ENCODE peak calls at places on chromosomes 5 and 9, in four cellular contexts. One of them, this sample, is unnamed.
A peak's percentile ranks its signal among the peaks of the same experiment; 100 is the strongest.

GRCh38 chr5:148653840-148654781 is at the start of gene HTR4:
- DNase-seq in keratinocyte: no peak
- DNase-seq in fibroblast of lung: no peak
- DNase-seq in OCI-LY7: no peak
- DNase-seq in this sample: no peak

GRCh38 chr5:158117467-158118165 is 258.7 kb upstream of the CLINT1 start:
- DNase-seq in keratinocyte: no peak
- DNase-seq in OCI-LY7: no peak
- DNase-seq in fibroblast of lung: no peak
- DNase-seq in this sample: no peak

GRCh38 chr9:20624201-20625002 is 2.1 kb upstream of the MLLT3 start:
- DNase-seq in OCI-LY7: peak; percentile 75
- DNase-seq in keratinocyte: no peak
- DNase-seq in fibroblast of lung: peak; percentile 72
- DNase-seq in this sample: no peak

GRCh38 chr5:175282611-175283225 is 161.3 kb downstream of the DRD1 start:
- DNase-seq in fibroblast of lung: peak; percentile 51
- DNase-seq in OCI-LY7: no peak
- DNase-seq in keratinocyte: no peak
- DNase-seq in this sample: no peak

GRCh38 chr5:10667431-10668057 is 93.5 kb downstream of the DAP start:
- DNase-seq in keratinocyte: no peak
- DNase-seq in OCI-LY7: no peak
- DNase-seq in fibroblast of lung: no peak
- DNase-seq in this sample: peak; percentile 62

GRCh38 chr5:138438724-138439536 is at the start of gene REEP2:
- DNase-seq in keratinocyte: no peak
- DNase-seq in OCI-LY7: peak; percentile 71
- DNase-seq in fibroblast of lung: peak; percentile 57
- DNase-seq in this sample: no peak

GRCh38 chr5:137218471-137218870 is 280.7 kb downstream of the SPOCK1 start:
- DNase-seq in keratinocyte: no peak
- DNase-seq in OCI-LY7: no peak
- DNase-seq in fibroblast of lung: peak; percentile 84
- DNase-seq in this sample: no peak

GRCh38 chr5:122885891-122886290 is 40.5 kb downstream of the SNX24 start:
- DNase-seq in keratinocyte: no peak
- DNase-seq in fibroblast of lung: no peak
- DNase-seq in OCI-LY7: no peak
- DNase-seq in this sample: no peak

GRCh38 chr9:103533318-103533717 is 538.2 kb downstream of the CYLC2 start:
- DNase-seq in keratinocyte: no peak
- DNase-seq in fibroblast of lung: no peak
- DNase-seq in OCI-LY7: no peak
- DNase-seq in this sample: no peak

GRCh38 chr5:74127377-74128338 is 501.7 kb downstream of the ARHGEF28 start:
- DNase-seq in OCI-LY7: no peak
- DNase-seq in keratinocyte: no peak
- DNase-seq in fibroblast of lung: peak; percentile 46
- DNase-seq in this sample: no peak

GRCh38 chr5:179263391-179264052 is 81.7 kb downstream of the ADAMTS2 start:
- DNase-seq in OCI-LY7: no peak
- DNase-seq in fibroblast of lung: no peak
- DNase-seq in keratinocyte: no peak
- DNase-seq in this sample: no peak

GRCh38 chr5:179222246-179223017 is 122.8 kb downstream of the ADAMTS2 start:
- DNase-seq in fibroblast of lung: no peak
- DNase-seq in keratinocyte: no peak
- DNase-seq in OCI-LY7: no peak
- DNase-seq in this sample: no peak

GRCh38 chr9:96015876-96016686 is 140.6 kb downstream of the ERCC6L2 start:
- DNase-seq in fibroblast of lung: peak; percentile 73
- DNase-seq in OCI-LY7: no peak
- DNase-seq in keratinocyte: no peak
- DNase-seq in this sample: no peak

GRCh38 chr5:180082633-180083420 is 11.3 kb upstream of the RNF130 start:
- DNase-seq in OCI-LY7: no peak
- DNase-seq in keratinocyte: no peak
- DNase-seq in fibroblast of lung: no peak
- DNase-seq in this sample: no peak

GRCh38 chr9:133560311-133560710 is 25.8 kb downstream of the ADAMTSL2 start:
- DNase-seq in OCI-LY7: no peak
- DNase-seq in keratinocyte: no peak
- DNase-seq in fibroblast of lung: peak; percentile 48
- DNase-seq in this sample: no peak

GRCh38 chr5:59698774-59699173 is 194.8 kb downstream of the PDE4D start:
- DNase-seq in fibroblast of lung: no peak
- DNase-seq in OCI-LY7: no peak
- DNase-seq in keratinocyte: no peak
- DNase-seq in this sample: no peak

GRCh38 chr5:174328626-174329299 is 283.3 kb downstream of the NSG2 start:
- DNase-seq in keratinocyte: peak; percentile 44
- DNase-seq in OCI-LY7: no peak
- DNase-seq in fibroblast of lung: peak; percentile 62
- DNase-seq in this sample: no peak

GRCh38 chr9:97969014-97969413 is 14.1 kb upstream of the ANP32B start:
- DNase-seq in keratinocyte: no peak
- DNase-seq in OCI-LY7: no peak
- DNase-seq in fibroblast of lung: no peak
- DNase-seq in this sample: no peak

GRCh38 chr5:41408676-41409443 is 101.5 kb downstream of the PLCXD3 start:
- DNase-seq in fibroblast of lung: peak; percentile 58
- DNase-seq in keratinocyte: no peak
- DNase-seq in OCI-LY7: no peak
- DNase-seq in this sample: no peak

GRCh38 chr5:171639966-171640365 is 145.7 kb upstream of the SMIM23 start:
- DNase-seq in OCI-LY7: no peak
- DNase-seq in keratinocyte: no peak
- DNase-seq in fibroblast of lung: peak; percentile 42
- DNase-seq in this sample: no peak

GRCh38 chr5:181223729-181224389 is 778 bp downstream of the TRIM41 start:
- DNase-seq in keratinocyte: no peak
- DNase-seq in OCI-LY7: peak; percentile 63
- DNase-seq in fibroblast of lung: peak; percentile 49
- DNase-seq in this sample: peak; percentile 86

GRCh38 chr5:137498301-137498735 is 808 bp downstream of the SPOCK1 start:
- DNase-seq in OCI-LY7: no peak
- DNase-seq in fibroblast of lung: peak; percentile 51
- DNase-seq in keratinocyte: no peak
- DNase-seq in this sample: no peak

GRCh38 chr9:133691659-133692363 is 46.3 kb downstream of the SARDH start:
- DNase-seq in fibroblast of lung: peak; percentile 57
- DNase-seq in OCI-LY7: no peak
- DNase-seq in keratinocyte: no peak
- DNase-seq in this sample: no peak

GRCh38 chr5:1824903-1825841 is 24.0 kb downstream of the NDUFS6 start:
- DNase-seq in keratinocyte: no peak
- DNase-seq in OCI-LY7: no peak
- DNase-seq in fibroblast of lung: no peak
- DNase-seq in this sample: no peak

GRCh38 chr9:32942755-32943460 is 58.5 kb downstream of the APTX start:
- DNase-seq in fibroblast of lung: no peak
- DNase-seq in OCI-LY7: no peak
- DNase-seq in keratinocyte: no peak
- DNase-seq in this sample: no peak

GRCh38 chr5:151068571-151069197 is 12.2 kb downstream of the TNIP1 start:
- DNase-seq in OCI-LY7: no peak
- DNase-seq in keratinocyte: no peak
- DNase-seq in fibroblast of lung: no peak
- DNase-seq in this sample: no peak

GRCh38 chr5:15014809-15015208 is 143.2 kb upstream of the ANKH start:
- DNase-seq in OCI-LY7: no peak
- DNase-seq in keratinocyte: no peak
- DNase-seq in fibroblast of lung: peak; percentile 72
- DNase-seq in this sample: no peak

GRCh38 chr5:136766456-136766855 is 401.1 kb upstream of the TRPC7 start:
- DNase-seq in OCI-LY7: no peak
- DNase-seq in fibroblast of lung: no peak
- DNase-seq in keratinocyte: no peak
- DNase-seq in this sample: no peak

GRCh38 chr5:147995846-147996245 is 67.9 kb upstream of the SPINK5 start:
- DNase-seq in keratinocyte: no peak
- DNase-seq in OCI-LY7: no peak
- DNase-seq in fibroblast of lung: no peak
- DNase-seq in this sample: no peak

GRCh38 chr5:136563489-136563888 is 198.1 kb upstream of the TRPC7 start:
- DNase-seq in OCI-LY7: no peak
- DNase-seq in keratinocyte: no peak
- DNase-seq in fibroblast of lung: no peak
- DNase-seq in this sample: no peak

GRCh38 chr5:1282139-1282992 is 12.5 kb downstream of the TERT start:
- DNase-seq in fibroblast of lung: no peak
- DNase-seq in OCI-LY7: no peak
- DNase-seq in keratinocyte: no peak
- DNase-seq in this sample: no peak

GRCh38 chr9:133141833-133142594 is 21.0 kb upstream of the RALGDS start:
- DNase-seq in fibroblast of lung: no peak
- DNase-seq in keratinocyte: no peak
- DNase-seq in OCI-LY7: no peak
- DNase-seq in this sample: no peak

GRCh38 chr9:96219615-96220257 is 82.2 kb downstream of the HSD17B3 start:
- DNase-seq in OCI-LY7: peak; percentile 5
- DNase-seq in keratinocyte: no peak
- DNase-seq in fibroblast of lung: peak; percentile 12
- DNase-seq in this sample: no peak

GRCh38 chr5:133427121-133427777 is 185.1 kb downstream of the FSTL4 start:
- DNase-seq in OCI-LY7: no peak
- DNase-seq in keratinocyte: no peak
- DNase-seq in fibroblast of lung: peak; percentile 45
- DNase-seq in this sample: no peak

GRCh38 chr9:35102769-35103659 is at the start of gene STOML2:
- DNase-seq in fibroblast of lung: peak; percentile 97
- DNase-seq in keratinocyte: no peak
- DNase-seq in OCI-LY7: peak; percentile 95
- DNase-seq in this sample: peak; percentile 97

GRCh38 chr5:74174366-74174765 is 466.2 kb downstream of the ENC1 start:
- DNase-seq in OCI-LY7: no peak
- DNase-seq in fibroblast of lung: peak; percentile 87
- DNase-seq in keratinocyte: no peak
- DNase-seq in this sample: no peak

GRCh38 chr9:95506692-95507455 is 9.9 kb downstream of the PTCH1 start:
- DNase-seq in OCI-LY7: peak; percentile 64
- DNase-seq in keratinocyte: no peak
- DNase-seq in fibroblast of lung: peak; percentile 75
- DNase-seq in this sample: no peak

GRCh38 chr9:38024036-38024681 is 44.9 kb downstream of the SHB start:
- DNase-seq in fibroblast of lung: peak; percentile 94
- DNase-seq in keratinocyte: no peak
- DNase-seq in OCI-LY7: no peak
- DNase-seq in this sample: no peak

GRCh38 chr9:93036887-93037475 is 21.5 kb upstream of the SUSD3 start:
- DNase-seq in keratinocyte: no peak
- DNase-seq in fibroblast of lung: no peak
- DNase-seq in OCI-LY7: no peak
- DNase-seq in this sample: no peak
- TF ChIP-seq CTCF in keratinocyte: no peak
- TF ChIP-seq CTCF in fibroblast of lung: no peak
- TF ChIP-seq CTCF in OCI-LY7: peak; percentile 39
- TF ChIP-seq CTCF in this sample: no peak

DNA sequence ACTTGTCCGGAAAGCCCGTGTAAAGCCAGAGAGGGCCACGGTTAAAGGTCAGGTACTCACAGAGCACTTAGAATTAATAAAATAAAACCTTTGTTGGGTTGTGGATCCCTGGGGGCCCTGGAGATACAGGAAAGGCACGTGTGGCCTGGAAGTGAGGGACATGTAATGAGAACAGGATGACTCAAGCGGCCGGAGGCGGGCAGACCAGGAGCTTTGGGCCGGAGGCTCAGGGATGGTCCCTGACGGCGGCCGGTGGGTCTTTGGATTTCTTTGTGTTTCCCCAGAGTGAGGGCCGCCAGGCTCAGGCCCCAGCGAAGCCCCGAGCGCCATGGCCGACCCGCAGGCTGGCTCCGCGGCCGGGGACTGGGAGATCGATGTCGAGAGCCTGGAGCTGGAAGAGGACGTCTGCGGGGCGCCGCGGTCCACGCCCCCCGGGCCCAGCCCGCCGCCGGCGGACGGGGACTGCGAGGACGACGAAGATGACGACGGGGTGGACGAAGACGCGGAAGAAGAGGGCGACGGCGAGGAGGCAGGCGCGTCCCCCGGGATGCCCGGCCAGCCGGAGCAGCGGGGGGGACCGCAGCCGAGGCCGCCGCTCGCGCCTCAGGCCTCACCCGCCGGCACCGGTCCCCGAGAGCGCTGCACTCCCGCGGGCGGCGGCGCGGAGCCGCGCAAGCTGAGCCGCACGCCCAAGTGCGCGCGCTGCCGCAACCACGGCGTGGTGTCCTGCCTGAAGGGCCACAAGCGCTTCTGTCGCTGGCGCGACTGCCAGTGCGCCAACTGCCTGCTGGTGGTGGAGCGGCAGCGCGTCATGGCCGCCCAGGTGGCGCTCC is 1.3 kb downstream of the DMRT2 start:
- DNase-seq in fibroblast of lung: peak; percentile 1
- DNase-seq in OCI-LY7: peak; percentile 78
- DNase-seq in keratinocyte: no peak
- DNase-seq in this sample: no peak
- TF ChIP-seq CTCF in fibroblast of lung: no peak
- TF ChIP-seq CTCF in OCI-LY7: peak; percentile 50
- TF ChIP-seq CTCF in keratinocyte: peak; percentile 44
- TF ChIP-seq CTCF in this sample: peak; percentile 14

GRCh38 chr5:140795259-140795641 is 598 bp downstream of the PCDHA2 start:
- DNase-seq in OCI-LY7: no peak
- DNase-seq in keratinocyte: no peak
- DNase-seq in fibroblast of lung: no peak
- DNase-seq in this sample: no peak
- TF ChIP-seq CTCF in OCI-LY7: peak; percentile 30
- TF ChIP-seq CTCF in keratinocyte: no peak
- TF ChIP-seq CTCF in fibroblast of lung: no peak
- TF ChIP-seq CTCF in this sample: peak; percentile 31

GRCh38 chr9:87594662-87595061 is 97.0 kb downstream of the DAPK1 start:
- DNase-seq in fibroblast of lung: no peak
- DNase-seq in keratinocyte: no peak
- DNase-seq in OCI-LY7: no peak
- DNase-seq in this sample: no peak
- TF ChIP-seq CTCF in fibroblast of lung: no peak
- TF ChIP-seq CTCF in keratinocyte: no peak
- TF ChIP-seq CTCF in OCI-LY7: no peak
- TF ChIP-seq CTCF in this sample: no peak

GRCh38 chr5:142110046-142110531 is 1.5 kb downstream of the NDFIP1 start:
- DNase-seq in keratinocyte: no peak
- DNase-seq in fibroblast of lung: peak; percentile 33
- DNase-seq in OCI-LY7: peak; percentile 40
- DNase-seq in this sample: no peak
- TF ChIP-seq CTCF in keratinocyte: no peak
- TF ChIP-seq CTCF in fibroblast of lung: peak; percentile 19
- TF ChIP-seq CTCF in OCI-LY7: peak; percentile 57
- TF ChIP-seq CTCF in this sample: no peak

This sample was measured in osteocyte.